ENCODE peak calls at places on chromosome 10, in five cellular contexts. K, B, T, F and I are unnamed samples.

GRCh38 chr10:87771871-87772500 is 46.0 kb downstream of the ATAD1 start:
- DNase-seq in K (peak; percentile 57), T (peak; percentile 42), F (peak; percentile 13), B (peak; percentile 62), I (no peak)

GRCh38 chr10:86815035-86815617 is 58.7 kb downstream of the BMPR1A start:
- DNase-seq in T (peak; percentile 41), F (no peak), K (no peak), B (peak; percentile 64), I (no peak)

GRCh38 chr10:24515481-24515880 is 208.2 kb downstream of the ARHGAP21 start:
- DNase-seq in B (no peak), F (no peak), K (no peak), T (no peak), I (no peak)

GRCh38 chr10:29869593-29869992 is 189.8 kb downstream of the JCAD start:
- DNase-seq in B (no peak), T (no peak), K (no peak), F (no peak), I (no peak)

GRCh38 chr10:52376665-52377354 is 62.7 kb downstream of the DKK1 start:
- DNase-seq in T (no peak), K (no peak), B (no peak), F (no peak), I (no peak)

GRCh38 chr10:63588436-63589180 is 67.4 kb downstream of the REEP3 start:
- DNase-seq in B (no peak), F (no peak), K (no peak), T (no peak), I (no peak)

GRCh38 chr10:133487085-133487484 is 33.3 kb downstream of the SCART1 start:
- DNase-seq in K (no peak), F (no peak), B (no peak), T (no peak), I (no peak)

GRCh38 chr10:978826-979421 is 9.3 kb upstream of the GTPBP4 start:
- DNase-seq in B (no peak), T (no peak), F (no peak), K (no peak), I (no peak)

GRCh38 chr10:116158036-116158435 is 115.0 kb downstream of the GFRA1 start:
- DNase-seq in B (no peak), T (no peak), K (no peak), F (no peak), I (no peak)

GRCh38 chr10:127044191-127044590 is 139.0 kb downstream of the DOCK1 start:
- DNase-seq in T (no peak), F (no peak), B (no peak), K (no peak), I (no peak)

GRCh38 chr10:70705121-70705861 is 33.0 kb downstream of the ADAMTS14 start:
- DNase-seq in B (no peak), T (no peak), K (no peak), F (no peak), I (no peak)

GRCh38 chr10:30459283-30459682 is 25.3 kb downstream of the MAP3K8 start:
- DNase-seq in T (peak; percentile 62), K (peak; percentile 35), B (no peak), F (no peak), I (no peak)

GRCh38 chr10:101781984-101782810 is 1.0 kb downstream of the NPM3 start:
- DNase-seq in T (no peak), K (no peak), F (no peak), B (no peak), I (no peak)
- H3K4me3 ChIP-seq in T (peak overlapping the region; percentile 85), K (peak overlapping the region; percentile 72), F (peak overlapping the region; percentile 68), B (peak overlapping the region; percentile 82), I (peak overlapping the region; percentile 86)

GRCh38 chr10:97320480-97321031 is 1.5 kb downstream of the FRAT1 start:
- DNase-seq in K (no peak), T (no peak), B (no peak), F (no peak), I (no peak)
- H3K4me3 ChIP-seq in K (peak overlapping the region; percentile 84), T (peak overlapping the region; percentile 16), B (peak overlapping the region; percentile 70), F (peak overlapping the region; percentile 72), I (peak overlapping the region; percentile 69)

GRCh38 chr10:95653895-95654294 is 2.6 kb downstream of the ALDH18A1 start:
- DNase-seq in T (no peak), K (no peak), B (no peak), F (no peak), I (no peak)

GRCh38 chr10:95655571-95656290 is 780 bp downstream of the ALDH18A1 start:
- DNase-seq in F (no peak), T (peak; percentile 35), K (peak; percentile 20), B (peak; percentile 29), I (no peak)

GRCh38 chr10:95660283-95660682 is 3.8 kb upstream of the ALDH18A1 start:
- DNase-seq in B (peak; percentile 33), K (no peak), F (no peak), T (peak; percentile 60), I (no peak)

GRCh38 chr10:95656291-95657164 is at the start of gene ALDH18A1:
- DNase-seq in B (peak; percentile 92), K (peak; percentile 95), T (peak; percentile 92), F (peak; percentile 95), I (peak; percentile 71)

GRCh38 chr10:95657250-95657649 is 739 bp upstream of the ALDH18A1 start:
- DNase-seq in F (no peak), B (no peak), K (no peak), T (no peak), I (no peak)
- H3K4me3 ChIP-seq in F (peak overlapping the region; percentile 78), B (peak overlapping the region; percentile 77), K (peak overlapping the region; percentile 78), T (no peak overlapping the region), I (peak overlapping the region; percentile 78)

DNA sequence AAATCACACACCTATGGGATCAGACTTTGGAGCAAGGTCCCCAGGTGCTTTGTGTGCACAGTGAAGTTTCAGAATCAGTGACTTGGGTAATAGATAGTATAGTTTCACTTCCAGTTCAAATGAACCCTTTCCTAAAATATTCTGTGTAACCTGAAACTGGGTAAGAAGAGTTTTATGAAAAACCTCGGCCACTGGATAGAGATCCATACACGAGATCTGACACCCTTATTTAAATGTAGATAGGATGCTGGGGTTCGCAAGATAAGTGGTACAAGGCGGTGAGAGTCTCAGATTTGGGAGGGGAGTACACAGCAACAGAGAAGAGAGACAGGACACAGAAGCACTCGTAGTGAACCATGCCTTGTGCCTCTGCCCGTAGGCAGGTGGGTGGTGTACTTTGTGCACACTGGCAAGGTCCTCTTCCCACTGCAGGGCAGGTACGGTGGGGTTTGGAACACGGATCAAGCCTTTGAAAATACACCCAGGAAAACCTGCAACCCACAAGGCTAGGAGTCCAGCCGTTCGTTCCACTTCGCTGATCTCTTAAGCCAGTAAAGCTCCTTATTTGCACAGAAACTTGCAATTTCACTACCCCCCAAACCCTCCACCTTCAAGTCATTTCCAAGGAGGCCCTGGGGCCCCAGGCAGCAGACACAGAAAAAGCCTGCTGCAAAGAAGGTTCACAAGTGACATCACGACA is 162.8 kb downstream of the USP6NL start:
- DNase-seq in K (no peak), F (no peak), B (no peak), T (no peak), I (no peak)
- H3K4me3 ChIP-seq in K (no peak overlapping the region), F (no peak overlapping the region), B (no peak overlapping the region), T (no peak overlapping the region), I (no peak overlapping the region)

GRCh38 chr10:85599081-85599480 is 767.5 kb downstream of the GRID1 start:
- DNase-seq in B (no peak), K (no peak), T (no peak), F (no peak), I (no peak)
- H3K4me3 ChIP-seq in B (no peak overlapping the region), K (no peak overlapping the region), T (no peak overlapping the region), F (no peak overlapping the region), I (no peak overlapping the region)

GRCh38 chr10:77626266-77626935 is 11.2 kb downstream of the KCNMA1 start:
- DNase-seq in B (no peak), F (no peak), T (peak; percentile 84), K (no peak), I (no peak)

GRCh38 chr10:77631241-77631640 is 6.4 kb downstream of the KCNMA1 start:
- DNase-seq in K (no peak), F (no peak), T (no peak), B (no peak), I (no peak)

GRCh38 chr10:77628906-77629730 is 8.5 kb downstream of the KCNMA1 start:
- DNase-seq in F (no peak), B (no peak), K (no peak), T (peak; percentile 38), I (no peak)

GRCh38 chr10:77633376-77633775 is 4.2 kb downstream of the KCNMA1 start:
- DNase-seq in K (no peak), B (no peak), F (no peak), T (no peak), I (no peak)

DNA sequence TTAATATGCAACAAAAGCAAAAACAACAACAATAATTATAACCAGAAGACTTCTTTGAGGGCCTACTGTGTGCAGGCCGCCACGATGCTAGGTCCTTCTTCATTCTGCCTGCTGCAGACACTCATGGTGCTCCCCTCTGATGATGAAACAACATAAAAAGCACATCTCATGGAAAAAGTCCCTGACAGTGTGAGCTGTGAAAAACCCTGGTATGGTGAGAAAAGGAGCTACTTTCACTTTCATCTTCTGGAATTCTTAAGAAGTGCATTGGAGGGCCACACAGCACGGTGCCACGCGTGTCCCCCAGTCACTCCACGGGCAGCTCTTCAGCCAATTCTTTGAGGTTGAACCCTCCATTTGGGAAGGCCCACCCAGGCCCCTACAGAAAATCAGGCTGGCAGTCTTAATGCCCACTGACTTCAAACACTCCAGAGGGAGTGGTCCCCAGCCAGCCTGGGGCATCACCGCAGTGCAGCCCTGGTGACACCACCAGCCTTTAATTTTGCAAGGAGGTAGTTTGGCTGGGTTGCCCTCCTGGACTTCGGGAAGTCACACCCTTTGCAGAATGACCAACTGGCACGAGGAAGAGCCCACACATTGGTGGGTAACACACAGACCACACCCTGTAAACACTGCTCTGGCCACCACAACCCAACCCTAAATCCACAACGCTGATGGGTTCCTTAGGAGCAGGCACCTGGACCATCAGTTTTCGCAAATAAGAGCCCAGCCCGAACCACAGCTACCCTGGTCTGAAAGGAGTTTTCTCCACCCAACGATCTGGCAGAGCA is 7.6 kb downstream of the KCNMA1 start:
- DNase-seq in B (no peak), F (no peak), K (no peak), T (peak; percentile 42), I (no peak)
- H3K4me3 ChIP-seq in B (no peak overlapping the region), F (no peak overlapping the region), K (no peak overlapping the region), T (no peak overlapping the region), I (no peak overlapping the region)

DNA sequence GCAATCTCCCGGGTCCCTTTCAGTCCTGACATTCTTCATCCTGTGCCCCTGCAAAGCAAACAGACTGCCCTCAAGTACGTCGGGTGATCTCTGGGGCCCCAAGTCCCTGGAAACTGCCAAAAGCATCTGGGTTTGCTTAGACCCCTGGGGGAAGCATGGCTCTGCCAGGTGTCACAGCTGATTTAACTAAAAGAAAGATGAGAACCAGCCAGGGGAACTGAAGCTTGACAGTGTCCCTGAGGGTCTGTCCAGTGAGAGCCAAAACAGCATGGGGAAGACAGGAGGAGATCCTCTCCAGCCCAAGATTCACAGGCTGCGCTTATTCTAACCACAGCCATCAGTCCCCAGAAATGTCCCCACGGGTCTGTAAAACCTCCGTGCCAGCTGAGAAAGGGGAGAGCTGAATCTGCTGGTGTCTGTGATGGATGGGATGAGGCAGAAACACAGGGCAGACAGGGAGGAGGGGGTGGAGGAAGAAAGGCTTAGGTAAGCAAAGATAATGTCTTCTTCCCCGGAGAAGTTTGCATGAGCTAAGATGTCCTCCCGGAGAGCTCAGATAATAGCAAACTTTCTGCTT is 21.3 kb downstream of the CCDC3 start:
- DNase-seq in F (no peak), K (peak; percentile 25), T (no peak), B (no peak), I (no peak)
- H3K4me3 ChIP-seq in F (no peak overlapping the region), K (no peak overlapping the region), T (no peak overlapping the region), B (no peak overlapping the region), I (no peak overlapping the region)